ENCODE peak calls at places on chromosomes 6 and 20, in five cellular contexts. E, Z, O, S and N are unnamed samples.

GRCh38 chr20:4088766-4089165 is 73.4 kb upstream of the RNF24 start:
- DNase-seq in E (no peak), O (no peak), Z (no peak), S (no peak), N (no peak)

GRCh38 chr6:140264451-140264850 is 890.0 kb upstream of the CITED2 start:
- DNase-seq in O (no peak), S (no peak), E (no peak), Z (peak; percentile 29), N (no peak)

GRCh38 chr6:34696189-34696738 is 303 bp downstream of the ILRUN start:
- DNase-seq in O (peak; percentile 66), Z (no peak), S (peak; percentile 51), E (peak; percentile 77), N (no peak)

GRCh38 chr6:29014729-29015608 is 9.9 kb upstream of the ZNF311 start:
- DNase-seq in Z (peak; percentile 13), O (no peak), S (peak; percentile 26), E (no peak), N (no peak)

GRCh38 chr20:3383878-3384495 is 23.5 kb downstream of the DNAAF9 start:
- DNase-seq in O (no peak), S (no peak), Z (no peak), E (no peak), N (no peak)

GRCh38 chr6:145380186-145380585 is 355.1 kb downstream of the EPM2A start:
- DNase-seq in E (no peak), O (no peak), S (no peak), Z (no peak), N (no peak)

GRCh38 chr6:2168480-2168879 is 76.9 kb downstream of the GMDS start:
- DNase-seq in O (no peak), Z (no peak), E (no peak), S (no peak), N (no peak)

GRCh38 chr6:36930483-36930882 is 24.1 kb upstream of the PI16 start:
- DNase-seq in O (no peak), E (no peak), Z (no peak), S (no peak), N (no peak)

GRCh38 chr20:32354592-32355416 is 3.3 kb upstream of the ASXL1 start:
- DNase-seq in S (peak; percentile 54), E (no peak), Z (no peak), O (no peak), N (no peak)

GRCh38 chr20:50193169-50193850 is 2.7 kb downstream of the CEBPB start:
- DNase-seq in O (peak; percentile 54), Z (no peak), S (peak; percentile 45), E (no peak), N (no peak)

GRCh38 chr6:14212632-14213031 is 95.1 kb downstream of the CD83 start:
- DNase-seq in O (no peak), Z (no peak), S (no peak), E (no peak), N (no peak)

GRCh38 chr20:4076671-4077070 is 61.3 kb upstream of the RNF24 start:
- DNase-seq in Z (peak; percentile 91), S (peak; percentile 80), E (no peak), O (no peak), N (no peak)

GRCh38 chr20:24131684-24132083 is 143.1 kb upstream of the GGTLC1 start:
- DNase-seq in E (no peak), Z (no peak), O (no peak), S (no peak), N (no peak)

GRCh38 chr6:106085984-106086832 is at the start of gene PRDM1:
- DNase-seq in E (peak; percentile 94), O (peak; percentile 74), Z (no peak), S (peak; percentile 96), N (no peak)
- TF ChIP-seq CTCF in E (peak; percentile 33), O (no peak), Z (no peak), S (peak; percentile 31), N (peak; percentile 47)

DNA sequence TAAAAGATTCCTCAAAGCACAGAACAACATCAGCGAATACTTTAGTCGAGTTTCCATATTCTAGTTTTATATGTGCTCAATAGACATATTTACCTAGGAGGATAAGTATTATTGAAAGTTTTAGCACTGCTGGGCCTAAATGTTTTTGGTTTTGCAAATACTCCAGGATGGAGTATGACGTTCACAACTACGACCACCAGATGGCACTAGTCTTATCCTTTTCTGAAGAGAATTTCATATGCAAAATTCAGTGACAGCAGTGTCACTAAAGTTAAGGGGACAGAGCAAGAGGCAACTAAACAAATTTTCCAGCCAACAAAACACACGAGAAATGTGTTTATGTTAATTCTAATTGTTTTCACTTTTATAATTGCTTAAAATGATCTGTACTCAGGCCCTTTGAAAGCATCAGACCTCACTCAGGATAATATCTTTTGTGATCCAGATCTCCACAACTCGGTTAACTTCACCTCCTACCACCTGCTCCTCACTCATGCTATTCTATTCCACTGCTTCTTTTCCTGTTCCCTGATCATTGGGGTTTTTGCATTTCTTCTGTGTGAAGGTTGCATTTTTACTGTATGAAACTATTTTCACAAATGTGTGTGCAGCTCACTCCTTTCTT is 220.8 kb downstream of the TRDN start:
- DNase-seq in O (peak; percentile 46), Z (peak; percentile 44), S (peak; percentile 23), E (no peak), N (no peak)
- TF ChIP-seq CTCF in O (peak; percentile 71), Z (peak; percentile 72), S (peak; percentile 73), E (peak; percentile 63), N (peak; percentile 90)

DNA sequence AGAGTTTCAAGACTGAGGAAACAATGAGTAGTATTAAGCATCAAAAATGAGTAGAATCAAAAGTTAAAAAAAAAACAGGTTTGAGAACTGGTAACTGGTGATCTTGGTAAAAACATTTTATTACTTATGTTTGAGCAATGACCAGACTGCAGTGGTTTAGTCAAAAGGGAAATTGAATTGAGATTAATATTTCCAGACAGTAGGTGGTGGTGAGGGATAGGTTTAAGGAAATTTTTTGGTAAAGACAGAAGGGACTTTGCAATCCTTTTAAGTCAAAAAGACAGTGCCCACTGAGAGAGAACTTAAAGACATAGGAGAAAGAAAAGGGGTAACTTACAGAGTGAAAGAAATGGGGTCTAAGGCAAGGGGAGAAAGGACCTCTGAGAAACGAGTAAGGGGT is 156.9 kb downstream of the ASCC3 start:
- DNase-seq in E (no peak), S (no peak), Z (no peak), O (no peak), N (no peak)
- TF ChIP-seq CTCF in E (no peak), S (no peak), Z (no peak), O (no peak), N (peak; percentile 66)

GRCh38 chr6:63249875-63250482 is 38.7 kb downstream of the FKBP1C start:
- DNase-seq in S (no peak), E (no peak), Z (no peak), O (no peak), N (no peak)

GRCh38 chr6:63245420-63245819 is 34.2 kb downstream of the FKBP1C start:
- DNase-seq in Z (no peak), S (no peak), O (no peak), E (no peak), N (no peak)

GRCh38 chr6:63245908-63246307 is 34.6 kb downstream of the FKBP1C start:
- DNase-seq in O (no peak), S (no peak), Z (no peak), E (no peak), N (no peak)
- TF ChIP-seq CTCF in O (no peak), S (peak; percentile 6), Z (no peak), E (no peak), N (peak; percentile 22)

GRCh38 chr6:152952866-152953509 is 29.9 kb downstream of the FBXO5 start:
- DNase-seq in O (no peak), Z (peak; percentile 20), E (no peak), S (peak; percentile 20), N (no peak)

GRCh38 chr6:152957796-152958195 is 25.0 kb downstream of the FBXO5 start:
- DNase-seq in O (no peak), Z (no peak), S (peak; percentile 24), E (no peak), N (no peak)

GRCh38 chr6:152952045-152952444 is 30.8 kb downstream of the FBXO5 start:
- DNase-seq in S (peak; percentile 44), E (no peak), Z (peak; percentile 9), O (no peak), N (no peak)

GRCh38 chr6:152950240-152950639 is 32.6 kb downstream of the FBXO5 start:
- DNase-seq in E (no peak), S (no peak), Z (no peak), O (no peak), N (no peak)

GRCh38 chr6:152954443-152954842 is 28.4 kb downstream of the FBXO5 start:
- DNase-seq in E (no peak), S (no peak), Z (no peak), O (no peak), N (no peak)
- TF ChIP-seq CTCF in E (no peak), S (no peak), Z (no peak), O (peak; percentile 23), N (peak; percentile 15)

GRCh38 chr6:84422380-84422968 is 195.0 kb upstream of the CEP162 start:
- DNase-seq in Z (peak; percentile 19), O (peak; percentile 79), S (peak; percentile 21), E (peak; percentile 48), N (no peak)
- TF ChIP-seq CTCF in Z (peak; percentile 95), O (peak; percentile 74), S (peak; percentile 96), E (peak; percentile 59), N (peak; percentile 93)

GRCh38 chr20:41249781-41250281 is 67.7 kb downstream of the ZHX3 start:
- DNase-seq in S (peak; percentile 23), E (no peak), Z (no peak), O (no peak), N (no peak)
- TF ChIP-seq CTCF in S (no peak), E (peak; percentile 29), Z (peak; percentile 40), O (no peak), N (peak; percentile 73)